ENCODE peak calls at places on chromosomes 16 and 17, in six cellular contexts. One of them, this sample, is unnamed.

GRCh38 chr17:80192268-80192667 is 22.4 kb downstream of the CARD14 start:
- DNase-seq in stimulated activated CD4-positive, alpha-beta T cell treated with anti-CD3 and anti-CD28 coated beads, Interleukin-2, amount 100 ng/mL, for 48 hours: no peak
- DNase-seq in ovary: no peak
- DNase-seq in NCI-H1105: no peak
- DNase-seq in stimulated activated CD8-positive, alpha-beta memory T cell treated with anti-CD3 and anti-CD28 coated beads, Interleukin-12 subunit alpha, Interleukin-12 subunit beta, amount 100 ng/mL, for 4 hours: no peak
- DNase-seq in RPMI7951: peak
- DNase-seq in this sample: no peak

GRCh38 chr16:49834496-49835009 is 21.4 kb downstream of the ZNF423 start:
- DNase-seq in stimulated activated CD4-positive, alpha-beta T cell treated with anti-CD3 and anti-CD28 coated beads, Interleukin-2, amount 100 ng/mL, for 48 hours: no peak
- DNase-seq in RPMI7951: no peak
- DNase-seq in NCI-H1105: no peak
- DNase-seq in stimulated activated CD8-positive, alpha-beta memory T cell treated with anti-CD3 and anti-CD28 coated beads, Interleukin-12 subunit alpha, Interleukin-12 subunit beta, amount 100 ng/mL, for 4 hours: no peak
- DNase-seq in ovary: peak
- DNase-seq in this sample: no peak

GRCh38 chr16:86812363-86812970 is 234.1 kb downstream of the FOXL1 start:
- DNase-seq in RPMI7951: no peak
- DNase-seq in ovary: no peak
- DNase-seq in NCI-H1105: no peak
- DNase-seq in stimulated activated CD8-positive, alpha-beta memory T cell treated with anti-CD3 and anti-CD28 coated beads, Interleukin-12 subunit alpha, Interleukin-12 subunit beta, amount 100 ng/mL, for 4 hours: no peak
- DNase-seq in stimulated activated CD4-positive, alpha-beta T cell treated with anti-CD3 and anti-CD28 coated beads, Interleukin-2, amount 100 ng/mL, for 48 hours: no peak
- DNase-seq in this sample: no peak

GRCh38 chr16:24652803-24653202 is 76.6 kb upstream of the TNRC6A start:
- DNase-seq in NCI-H1105: no peak
- DNase-seq in ovary: no peak
- DNase-seq in RPMI7951: no peak
- DNase-seq in stimulated activated CD4-positive, alpha-beta T cell treated with anti-CD3 and anti-CD28 coated beads, Interleukin-2, amount 100 ng/mL, for 48 hours: no peak
- DNase-seq in stimulated activated CD8-positive, alpha-beta memory T cell treated with anti-CD3 and anti-CD28 coated beads, Interleukin-12 subunit alpha, Interleukin-12 subunit beta, amount 100 ng/mL, for 4 hours: no peak
- DNase-seq in this sample: no peak

GRCh38 chr16:88854306-88855111 is 2.2 kb downstream of the GALNS start:
- DNase-seq in RPMI7951: no peak
- DNase-seq in stimulated activated CD4-positive, alpha-beta T cell treated with anti-CD3 and anti-CD28 coated beads, Interleukin-2, amount 100 ng/mL, for 48 hours: peak
- DNase-seq in stimulated activated CD8-positive, alpha-beta memory T cell treated with anti-CD3 and anti-CD28 coated beads, Interleukin-12 subunit alpha, Interleukin-12 subunit beta, amount 100 ng/mL, for 4 hours: no peak
- DNase-seq in ovary: no peak
- DNase-seq in NCI-H1105: no peak
- DNase-seq in this sample: no peak

GRCh38 chr16:89395150-89396142 is 94.9 kb downstream of the ANKRD11 start:
- DNase-seq in RPMI7951: peak
- DNase-seq in ovary: peak
- DNase-seq in stimulated activated CD8-positive, alpha-beta memory T cell treated with anti-CD3 and anti-CD28 coated beads, Interleukin-12 subunit alpha, Interleukin-12 subunit beta, amount 100 ng/mL, for 4 hours: no peak
- DNase-seq in stimulated activated CD4-positive, alpha-beta T cell treated with anti-CD3 and anti-CD28 coated beads, Interleukin-2, amount 100 ng/mL, for 48 hours: no peak
- DNase-seq in NCI-H1105: no peak
- DNase-seq in this sample: no peak

GRCh38 chr17:67223924-67224323 is 21.1 kb downstream of the HELZ start:
- DNase-seq in NCI-H1105: no peak
- DNase-seq in stimulated activated CD8-positive, alpha-beta memory T cell treated with anti-CD3 and anti-CD28 coated beads, Interleukin-12 subunit alpha, Interleukin-12 subunit beta, amount 100 ng/mL, for 4 hours: no peak
- DNase-seq in stimulated activated CD4-positive, alpha-beta T cell treated with anti-CD3 and anti-CD28 coated beads, Interleukin-2, amount 100 ng/mL, for 48 hours: no peak
- DNase-seq in RPMI7951: peak
- DNase-seq in ovary: no peak
- DNase-seq in this sample: no peak

GRCh38 chr16:85514295-85514600 is 98.9 kb upstream of the GSE1 start:
- DNase-seq in NCI-H1105: no peak
- DNase-seq in stimulated activated CD8-positive, alpha-beta memory T cell treated with anti-CD3 and anti-CD28 coated beads, Interleukin-12 subunit alpha, Interleukin-12 subunit beta, amount 100 ng/mL, for 4 hours: no peak
- DNase-seq in RPMI7951: no peak
- DNase-seq in stimulated activated CD4-positive, alpha-beta T cell treated with anti-CD3 and anti-CD28 coated beads, Interleukin-2, amount 100 ng/mL, for 48 hours: no peak
- DNase-seq in ovary: no peak
- DNase-seq in this sample: no peak

GRCh38 chr16:14263011-14263410 is 191.9 kb downstream of the MRTFB start:
- DNase-seq in RPMI7951: peak
- DNase-seq in stimulated activated CD8-positive, alpha-beta memory T cell treated with anti-CD3 and anti-CD28 coated beads, Interleukin-12 subunit alpha, Interleukin-12 subunit beta, amount 100 ng/mL, for 4 hours: no peak
- DNase-seq in stimulated activated CD4-positive, alpha-beta T cell treated with anti-CD3 and anti-CD28 coated beads, Interleukin-2, amount 100 ng/mL, for 48 hours: no peak
- DNase-seq in ovary: no peak
- DNase-seq in NCI-H1105: no peak
- DNase-seq in this sample: no peak

GRCh38 chr16:50861926-50862325 is 120.0 kb downstream of the CYLD start:
- DNase-seq in stimulated activated CD4-positive, alpha-beta T cell treated with anti-CD3 and anti-CD28 coated beads, Interleukin-2, amount 100 ng/mL, for 48 hours: no peak
- DNase-seq in RPMI7951: peak
- DNase-seq in NCI-H1105: no peak
- DNase-seq in stimulated activated CD8-positive, alpha-beta memory T cell treated with anti-CD3 and anti-CD28 coated beads, Interleukin-12 subunit alpha, Interleukin-12 subunit beta, amount 100 ng/mL, for 4 hours: no peak
- DNase-seq in ovary: no peak
- DNase-seq in this sample: no peak

GRCh38 chr16:15882563-15882962 is 5.8 kb downstream of the CEP20 start:
- DNase-seq in RPMI7951: no peak
- DNase-seq in ovary: no peak
- DNase-seq in stimulated activated CD8-positive, alpha-beta memory T cell treated with anti-CD3 and anti-CD28 coated beads, Interleukin-12 subunit alpha, Interleukin-12 subunit beta, amount 100 ng/mL, for 4 hours: no peak
- DNase-seq in stimulated activated CD4-positive, alpha-beta T cell treated with anti-CD3 and anti-CD28 coated beads, Interleukin-2, amount 100 ng/mL, for 48 hours: no peak
- DNase-seq in NCI-H1105: no peak
- DNase-seq in this sample: no peak

GRCh38 chr17:77345260-77345910 is 204.6 kb downstream of the SEC14L1 start:
- DNase-seq in NCI-H1105: no peak
- DNase-seq in RPMI7951: no peak
- DNase-seq in ovary: peak
- DNase-seq in stimulated activated CD4-positive, alpha-beta T cell treated with anti-CD3 and anti-CD28 coated beads, Interleukin-2, amount 100 ng/mL, for 48 hours: no peak
- DNase-seq in stimulated activated CD8-positive, alpha-beta memory T cell treated with anti-CD3 and anti-CD28 coated beads, Interleukin-12 subunit alpha, Interleukin-12 subunit beta, amount 100 ng/mL, for 4 hours: no peak
- DNase-seq in this sample: no peak